ENCODE peak calls at places on chromosomes 4 and X, in eight cellular contexts. O is astrocyte of the spinal cord, F is GM18507, A is hypothalamus, U is midbrain, V is right cardiac atrium, Z is HTR-8/SVneo, G is iris pigment epithelial cell. S is an unnamed sample.

GRCh38 chr4:119300072-119300387 is 21.9 kb downstream of the FABP2 start:
- DNase-seq in U (no peak), F (no peak), Z (no peak), A (no peak), G (peak), O (no peak), V (peak), S (no peak)

GRCh38 chr4:41538017-41538733 is at the start of gene LIMCH1:
- DNase-seq in A (peak), V (peak), U (no peak), O (no peak), F (no peak), Z (no peak), G (peak), S (no peak)

GRCh38 chrX:129653985-129654651 is 638 bp downstream of the APLN start:
- DNase-seq in F (no peak), V (peak), O (no peak), Z (no peak), G (peak), A (peak), U (no peak), S (no peak)

GRCh38 chr4:75637176-75637575 is 6.8 kb upstream of the CDKL2 start:
- DNase-seq in Z (no peak), A (no peak), U (no peak), V (no peak), O (peak), F (no peak), G (peak), S (no peak)

GRCh38 chr4:125021189-125021588 is 293.6 kb upstream of the FAT4 start:
- DNase-seq in O (no peak), V (no peak), U (no peak), G (peak), Z (no peak), A (no peak), F (no peak), S (no peak)

GRCh38 chr4:127997534-127998388 is 32.6 kb downstream of the ABHD18 start:
- DNase-seq in F (peak), U (no peak), A (no peak), O (peak), G (peak), V (no peak), Z (peak), S (no peak)

GRCh38 chr4:176769519-176769918 is 23.2 kb downstream of the VEGFC start:
- DNase-seq in A (no peak), G (peak), U (no peak), O (peak), Z (no peak), F (no peak), V (no peak), S (no peak)

GRCh38 chr4:62053974-62054373 is 853.8 kb downstream of the ADGRL3 start:
- DNase-seq in U (no peak), F (no peak), Z (no peak), A (no peak), V (no peak), O (no peak), G (no peak), S (no peak)

GRCh38 chr4:169254546-169254983 is 16.2 kb downstream of the SH3RF1 start:
- DNase-seq in Z (no peak), O (peak), F (no peak), A (no peak), V (peak), G (peak), U (no peak), S (no peak)

S was measured in stimulated activated effector memory CD8-positive, alpha-beta T cell treated with anti-CD3 and anti-CD28 coated beads, Interleukin-12 subunit alpha, Interleukin-12 subunit beta, amount 100 ng/mL, for 72 hours.